ENCODE peak calls at places on chromosomes 4 and X, in ten cellular contexts. U is activated CD4-positive, CD25-positive, alpha-beta regulatory T cell treated with anti-CD3 and anti-CD28 coated beads, Interleukin-2, amount 50 U/mL, for 72 hours; H is fibroblast of pulmonary artery; X is dorsolateral prefrontal cortex; L is amygdala; P is activated CD4-positive, alpha-beta T cell treated with anti-CD3 and anti-CD28 coated beads, Interleukin-2, amount 50 U/mL, for 1 hour; K is NCI-H2081; Z is GM04504; R is cardiac septum; S is CD8-positive, alpha-beta memory T cell. F is an unnamed sample.

GRCh38 chr4:31108762-31109161 is 388.6 kb downstream of the PCDH7 start:
- DNase-seq in U (no peak), H (no peak), X (no peak), L (no peak), P (no peak), K (no peak), Z (no peak), R (peak), S (no peak), F (no peak)

GRCh38 chr4:74311696-74312313 is 3.5 kb downstream of the EPGN start:
- DNase-seq in U (no peak), H (peak), X (no peak), L (no peak), P (no peak), K (peak), Z (peak), R (no peak), S (no peak), F (no peak)

GRCh38 chrX:153642313-153642654 is 4.7 kb upstream of the DUSP9 start:
- DNase-seq in U (no peak), H (no peak), X (no peak), L (no peak), P (no peak), K (no peak), Z (no peak), R (no peak), S (no peak), F (no peak)

GRCh38 chrX:25858273-25858880 is 279.8 kb upstream of the MAGEB18 start:
- DNase-seq in U (no peak), H (peak), X (no peak), L (no peak), P (no peak), K (no peak), Z (no peak), R (no peak), S (no peak), F (no peak)

GRCh38 chr4:180665994-180666818 is 1577.0 kb upstream of the TENM3 start:
- DNase-seq in U (no peak), H (peak), X (no peak), L (peak), P (no peak), K (peak), Z (peak), R (no peak), S (no peak), F (no peak)

GRCh38 chr4:153249199-153250154 is 45.2 kb downstream of the TRIM2 start:
- DNase-seq in U (peak), H (peak), X (peak), L (peak), P (peak), K (peak), Z (no peak), R (peak), S (peak), F (peak)

GRCh38 chr4:114615435-114615834 is 16.8 kb downstream of the UGT8 start:
- DNase-seq in U (no peak), H (no peak), X (no peak), L (no peak), P (no peak), K (no peak), Z (no peak), R (no peak), S (no peak), F (no peak)

GRCh38 chr4:8838911-8839431 is 32.7 kb downstream of the HMX1 start:
- DNase-seq in U (peak), H (no peak), X (no peak), L (no peak), P (no peak), K (no peak), Z (no peak), R (peak), S (no peak), F (no peak)

GRCh38 chrX:30913556-30913955 is 24.5 kb upstream of the TAB3 start:
- DNase-seq in U (no peak), H (no peak), X (no peak), L (no peak), P (no peak), K (no peak), Z (no peak), R (no peak), S (no peak), F (no peak)

GRCh38 chr4:6840062-6840976 is 57.8 kb downstream of the KIAA0232 start:
- DNase-seq in U (no peak), H (peak), X (no peak), L (no peak), P (no peak), K (no peak), Z (no peak), R (no peak), S (no peak), F (no peak)

GRCh38 chr4:3111461-3111860 is 37.0 kb downstream of the HTT start:
- DNase-seq in U (no peak), H (peak), X (no peak), L (no peak), P (no peak), K (no peak), Z (no peak), R (no peak), S (no peak), F (no peak)

GRCh38 chr4:101218346-101218745 is 129.0 kb downstream of the PPP3CA start:
- DNase-seq in U (no peak), H (peak), X (no peak), L (no peak), P (no peak), K (no peak), Z (no peak), R (no peak), S (no peak), F (no peak)